ENCODE peak calls at places on chromosomes 16 and 17, in seven cellular contexts. Y is GM23338; I is tibial artery; E is CD8-positive, alpha-beta T cell; Z is fibroblast of lung; J is ascending aorta; O is Caco-2. F is an unnamed sample. For H3K4me1, the result is how much of the 10 kb centered on the place peaks cover.

GRCh38 chr16:23148513-23149266 is 562 bp downstream of the USP31 start:
- DNase-seq in O (peak), J (peak), E (peak), Z (peak), Y (peak), I (peak), F (peak)

GRCh38 chr16:88503374-88503770 is 50.3 kb downstream of the ZFPM1 start:
- DNase-seq in J (no peak), I (no peak), Z (peak), Y (no peak), O (no peak), E (no peak), F (no peak)

GRCh38 chr16:75320435-75320834 is 69.0 kb upstream of the BCAR1 start:
- DNase-seq in Z (no peak), O (peak), Y (no peak), I (no peak), E (no peak), J (no peak), F (no peak)

GRCh38 chr16:57810197-57811024 is 8.1 kb upstream of the KIFC3 start:
- DNase-seq in J (peak), I (peak), O (peak), Z (peak), Y (peak), E (peak), F (peak)

GRCh38 chr16:20814761-20815160 is 8.4 kb downstream of the REXO5 start:
- DNase-seq in I (no peak), Y (no peak), Z (peak), E (no peak), O (no peak), J (no peak), F (no peak)

GRCh38 chr16:10579965-10580918 is at the start of gene EMP2:
- DNase-seq in Y (peak), Z (peak), J (peak), I (peak), E (no peak), O (peak), F (peak)

GRCh38 chr16:9546438-9546786 is 455.0 kb downstream of the HAPSTR1 start:
- DNase-seq in I (no peak), Y (no peak), O (no peak), Z (no peak), E (no peak), J (no peak), F (no peak)

GRCh38 chr16:65314246-65315003 is 192.6 kb upstream of the CDH11 start:
- DNase-seq in Y (no peak), Z (peak), E (no peak), O (no peak), J (no peak), I (no peak), F (no peak)

GRCh38 chr17:49365667-49366066 is 3.6 kb upstream of the ZNF652 start:
- DNase-seq in E (peak), Z (no peak), Y (peak), J (peak), O (peak), I (no peak), F (no peak)

GRCh38 chr17:9931144-9931543 is 26.1 kb upstream of the RCVRN start:
- DNase-seq in Z (no peak), O (no peak), E (no peak), Y (no peak), J (no peak), I (no peak), F (no peak)

GRCh38 chr16:78669994-78670393 is 570.5 kb downstream of the WWOX start:
- DNase-seq in I (no peak), E (no peak), Y (no peak), O (no peak), Z (peak), J (no peak), F (peak)

GRCh38 chr17:62644487-62645173 is 17.2 kb downstream of the MRC2 start:
- DNase-seq in Y (peak), Z (no peak), J (no peak), I (no peak), O (peak), E (no peak), F (no peak)

GRCh38 chr17:73365934-73366623 is 54.3 kb upstream of the CDC42EP4 start:
- DNase-seq in I (no peak), Z (no peak), Y (no peak), J (no peak), E (no peak), O (no peak), F (peak)

GRCh38 chr17:29145289-29146058 is 34.7 kb downstream of the MYO18A start:
- DNase-seq in I (peak), Y (peak), Z (peak), J (peak), E (peak), O (peak), F (peak)

GRCh38 chr17:1391577-1391976 is 8.4 kb downstream of the YWHAE start:
- DNase-seq in I (no peak), Y (no peak), O (no peak), J (no peak), Z (no peak), E (no peak), F (no peak)

GRCh38 chr16:22386976-22387375 is 12.6 kb upstream of the CDR2 start:
- DNase-seq in O (no peak), E (no peak), Z (peak), Y (no peak), I (no peak), J (no peak), F (no peak)

GRCh38 chr16:76175718-76176117 is 101.5 kb upstream of the CNTNAP4 start:
- DNase-seq in Y (no peak), O (no peak), J (no peak), Z (no peak), I (no peak), E (no peak), F (no peak)

DNA sequence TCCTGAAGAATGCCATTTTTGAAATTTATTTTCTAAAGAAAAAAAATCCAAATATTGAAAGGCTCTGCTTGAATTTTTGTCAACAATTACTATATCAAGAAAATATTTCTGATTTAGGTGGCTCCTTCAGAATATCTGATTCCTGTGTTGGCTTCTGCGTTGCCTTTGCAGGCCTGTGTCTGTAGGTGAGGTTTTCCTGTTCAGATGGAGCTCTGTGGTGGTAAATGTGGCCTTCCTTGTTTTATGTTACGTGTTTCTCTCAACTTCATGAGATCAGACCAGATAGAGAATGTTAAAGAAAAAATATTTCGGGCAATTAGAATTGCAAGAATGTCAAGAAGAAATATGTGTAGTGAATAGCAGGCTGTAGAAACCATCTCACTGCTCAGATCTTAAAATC is 69.7 kb downstream of the RPTOR start:
- DNase-seq in I (no peak), J (no peak), Y (no peak), E (no peak), Z (no peak), O (no peak), F (no peak)
- H3K4me1 ChIP-seq in I (under half), J (under half), Y (under half), E (under half), Z (under half), O (under half), F (under half)

DNA sequence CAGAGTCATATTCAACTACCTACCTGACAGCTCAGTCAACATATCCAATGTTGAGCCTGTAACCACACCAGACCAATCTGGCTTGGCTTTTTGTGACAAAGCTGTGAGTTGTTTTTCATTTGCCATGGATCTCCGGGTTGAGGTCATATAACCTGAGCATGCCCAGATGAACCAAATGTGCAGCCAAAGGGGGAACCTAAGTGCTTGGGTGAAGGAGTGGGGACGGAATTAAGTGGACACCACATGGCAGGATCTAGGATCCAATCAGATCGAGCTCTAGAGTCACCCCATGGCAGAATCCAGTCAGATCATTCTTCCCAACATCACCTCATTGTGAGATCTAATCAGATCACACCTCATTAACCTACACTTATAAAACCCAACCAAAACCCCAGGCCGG is 258.6 kb downstream of the PHKB start:
- DNase-seq in Y (no peak), E (no peak), O (no peak), Z (no peak), J (no peak), I (no peak), F (no peak)
- TF ChIP-seq CTCF in Y (no peak), E (no peak), O (no peak), Z (no peak), J (no peak), I (no peak), F (no peak)

GRCh38 chr17:54348234-54348633 is 525.5 kb downstream of the KIF2B start:
- DNase-seq in I (no peak), E (no peak), O (no peak), Y (no peak), J (no peak), Z (no peak), F (no peak)
- H3K4me3 ChIP-seq in I (no peak), E (no peak), O (no peak), Y (no peak), J (no peak), Z (no peak), F (no peak)

GRCh38 chr17:58403312-58403711 is 14.0 kb downstream of the RNF43 start:
- DNase-seq in Y (peak), I (no peak), O (no peak), E (no peak), Z (peak), J (no peak), F (no peak)
- H3K4me1 ChIP-seq in Y (under half), I (under half), O (half or more), E (under half), Z (under half), J (under half), F (under half)

GRCh38 chr16:31698901-31699300 is 171.2 kb downstream of the AHSP start:
- DNase-seq in O (no peak), J (no peak), Z (no peak), E (no peak), I (no peak), Y (no peak), F (no peak)

GRCh38 chr16:31701734-31702133 is 171.9 kb upstream of the ZNF267 start:
- DNase-seq in Y (no peak), O (no peak), Z (no peak), E (no peak), J (no peak), I (no peak), F (no peak)

GRCh38 chr16:31699601-31700000 is 171.9 kb downstream of the AHSP start:
- DNase-seq in Z (no peak), I (no peak), E (no peak), Y (no peak), O (no peak), J (no peak), F (no peak)

GRCh38 chr16:31700200-31700529 is 172.5 kb downstream of the AHSP start:
- DNase-seq in I (peak), Y (no peak), O (no peak), J (no peak), E (no peak), Z (peak), F (no peak)

GRCh38 chr16:31700530-31701388 is 172.8 kb upstream of the ZNF267 start:
- DNase-seq in E (peak), Z (peak), O (peak), Y (peak), I (no peak), J (peak), F (peak)
- TF ChIP-seq CTCF in E (no peak), Z (peak), O (no peak), Y (no peak), I (no peak), J (no peak), F (no peak)

DNA sequence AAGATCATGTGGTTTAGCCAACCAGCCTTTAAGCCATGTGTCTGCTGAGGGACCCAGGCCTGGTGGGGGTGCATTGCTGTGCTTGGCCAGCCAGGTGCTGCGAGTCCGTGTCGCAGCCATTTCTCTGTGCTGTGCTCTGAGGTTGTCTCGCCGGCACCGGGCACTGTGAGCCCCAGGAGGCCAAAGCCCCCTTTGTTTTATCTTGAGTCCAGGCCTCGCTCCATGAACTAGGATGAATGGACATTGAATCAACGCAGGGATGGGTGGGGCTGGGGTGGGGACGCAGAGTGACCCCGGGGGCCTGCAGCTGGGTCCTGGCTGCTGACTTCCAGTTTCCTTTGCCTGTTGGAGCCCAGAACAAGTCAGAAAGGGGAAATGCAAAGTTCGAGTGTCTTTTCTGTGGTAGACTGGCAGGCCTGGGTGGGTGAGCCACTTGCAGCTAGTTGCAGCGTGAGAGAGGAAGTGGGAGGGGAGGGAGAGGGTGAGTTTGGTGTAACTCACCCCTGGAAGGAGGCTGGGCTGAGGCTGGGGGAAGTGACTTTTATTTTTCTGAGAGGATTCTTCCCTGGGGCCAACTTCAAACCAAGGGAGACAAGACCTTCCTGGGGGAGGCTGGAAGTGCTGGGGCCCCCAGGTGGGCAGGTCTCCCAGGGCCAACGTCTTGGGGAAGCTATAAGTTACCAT is 324.7 kb downstream of the SEC14L1 start:
- DNase-seq in I (peak), J (no peak), O (no peak), Z (peak), E (peak), Y (peak), F (no peak)
- H3K4me3 ChIP-seq in I (no peak), J (no peak), O (no peak), Z (no peak), E (peak), Y (peak), F (no peak)

GRCh38 chr17:50817142-50817751 is 18.1 kb upstream of the WFIKKN2 start:
- DNase-seq in Y (peak), E (peak), O (peak), I (no peak), J (no peak), Z (no peak), F (no peak)

GRCh38 chr17:50818266-50818665 is 17.1 kb upstream of the WFIKKN2 start:
- DNase-seq in J (no peak), Y (no peak), O (no peak), Z (no peak), I (no peak), E (no peak), F (no peak)

GRCh38 chr17:50817838-50818237 is 17.5 kb upstream of the WFIKKN2 start:
- DNase-seq in Z (peak), O (peak), I (no peak), J (no peak), E (no peak), Y (peak), F (no peak)

GRCh38 chr17:50815400-50815799 is 20.0 kb upstream of the WFIKKN2 start:
- DNase-seq in Y (no peak), Z (no peak), J (no peak), E (no peak), I (no peak), O (no peak), F (no peak)

GRCh38 chr17:50813583-50813982 is 21.8 kb upstream of the WFIKKN2 start:
- DNase-seq in E (no peak), J (no peak), Z (no peak), I (no peak), Y (no peak), O (no peak), F (no peak)
- H3K4me1 ChIP-seq in E (under half), J (under half), Z (under half), I (under half), Y (under half), O (under half), F (under half)

DNA sequence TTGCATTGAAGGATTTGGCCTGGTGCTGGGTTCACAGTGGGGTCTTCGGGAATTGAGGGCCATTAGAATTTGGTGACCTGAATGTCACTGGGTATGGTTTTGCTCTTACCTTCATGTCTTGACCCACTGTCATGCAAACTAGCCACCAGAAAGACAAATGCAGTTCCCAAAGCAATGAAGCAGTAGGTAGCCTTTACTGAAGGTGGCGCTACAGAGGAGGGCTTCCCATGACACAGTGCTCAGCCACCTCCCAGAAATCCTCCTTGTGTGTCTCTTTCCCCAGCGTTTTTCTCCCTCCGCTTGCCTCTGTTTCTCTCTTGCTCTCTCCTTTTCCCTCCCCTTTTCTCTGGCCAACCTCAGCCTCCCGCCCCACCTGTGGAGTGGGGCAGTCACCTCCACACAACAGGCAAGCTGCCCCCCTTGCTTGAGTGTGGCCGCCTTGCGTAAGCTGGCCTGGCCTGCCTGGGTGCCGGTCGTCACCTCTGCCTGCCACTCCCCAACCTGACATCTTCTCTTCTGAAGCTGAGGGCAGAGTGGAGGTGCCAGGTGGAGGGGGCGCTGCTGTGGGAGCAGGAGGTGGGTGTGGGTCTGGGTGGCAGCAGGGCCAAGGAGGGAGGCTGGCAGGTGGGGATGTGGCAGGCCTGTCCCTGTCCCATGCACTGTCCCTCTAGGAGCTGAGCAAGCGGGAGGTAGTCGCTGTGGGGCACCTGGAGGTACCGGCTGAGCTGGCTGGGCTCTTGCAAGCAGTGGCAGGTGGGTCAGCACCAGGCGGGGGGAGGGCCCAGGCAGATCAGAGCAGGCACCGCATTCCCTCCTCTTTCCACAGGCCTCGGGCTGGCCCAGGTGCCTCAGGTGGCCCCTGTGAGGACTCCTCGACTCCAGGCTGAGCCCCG is 34.7 kb downstream of the MYO15A start:
- DNase-seq in Z (no peak), O (peak), Y (peak), E (no peak), J (no peak), I (no peak), F (no peak)
- TF ChIP-seq CTCF in Z (no peak), O (peak), Y (peak), E (no peak), J (no peak), I (no peak), F (no peak)